ENCODE peak calls at places on chromosomes 3 and 15, in five cellular contexts. X is GM10248; L is activated T-helper 1 cell treated with Interleukin-2 at 50 U/mL for 16 hours; M is central memory CD8-positive, alpha-beta T cell; U is activated gamma-delta T cell treated with Interleukin-2 at 50 U/mL for 16 hours. V is an unnamed sample.

GRCh38 chr15:98501192-98501591 is 147.1 kb upstream of the IGF1R start:
- DNase-seq in X (no peak), L (no peak), M (no peak), U (no peak), V (no peak)

GRCh38 chr3:169389211-169389924 is 274.1 kb downstream of the MECOM start:
- DNase-seq in X (no peak), L (no peak), M (no peak), U (no peak), V (no peak)

GRCh38 chr3:48682786-48683185 is 2.9 kb downstream of the NCKIPSD start:
- DNase-seq in X (no peak), L (no peak), M (no peak), U (no peak), V (no peak)

GRCh38 chr15:35481992-35482391 is 64.0 kb downstream of the DPH6 start:
- DNase-seq in X (no peak), L (no peak), M (no peak), U (no peak), V (no peak)

GRCh38 chr15:92069308-92070244 is 216.1 kb downstream of the SLCO3A1 start:
- DNase-seq in X (no peak), L (peak), M (no peak), U (peak), V (no peak)

GRCh38 chr3:126528800-126529541 is 5.0 kb downstream of the CHST13 start:
- DNase-seq in X (no peak), L (no peak), M (no peak), U (no peak), V (peak)

GRCh38 chr3:174016186-174016585 is 618.6 kb downstream of the NLGN1 start:
- DNase-seq in X (no peak), L (no peak), M (no peak), U (no peak), V (no peak)

GRCh38 chr3:134423153-134423552 is 48.9 kb upstream of the AMOTL2 start:
- DNase-seq in X (no peak), L (no peak), M (no peak), U (no peak), V (no peak)

GRCh38 chr3:128703561-128703960 is 22.4 kb upstream of the RAB7A start:
- DNase-seq in X (no peak), L (no peak), M (no peak), U (no peak), V (no peak)

GRCh38 chr15:70096215-70096974 is 1.3 kb downstream of the TLE3 start:
- DNase-seq in X (peak), L (peak), M (peak), U (peak), V (peak)

GRCh38 chr15:31164573-31164912 is 63.0 kb upstream of the TRPM1 start:
- DNase-seq in X (no peak), L (no peak), M (no peak), U (no peak), V (no peak)

V was measured in spleen.